ENCODE peak calls at places on chromosome 6, in seven cellular contexts. D is CD8-positive, alpha-beta T cell; O is thoracic aorta; C is RWPE1; F is A549; L is tibial artery; A is epithelial cell of esophagus. T is an unnamed sample.

GRCh38 chr6:38161754-38162492 is 342.4 kb downstream of the ZFAND3 start:
- DNase-seq in D (no peak), O (no peak), C (no peak), F (no peak), L (no peak), A (no peak), T (no peak)

GRCh38 chr6:36364669-36365479 is 22.6 kb downstream of the ETV7 start:
- DNase-seq in D (no peak), O (no peak), C (no peak), F (no peak), L (no peak), A (peak), T (no peak)

GRCh38 chr6:99216959-99217358 is 132.5 kb downstream of the FAXC start:
- DNase-seq in D (no peak), O (no peak), C (no peak), F (no peak), L (no peak), A (no peak), T (no peak)

GRCh38 chr6:13425971-13426931 is 61.1 kb downstream of the GFOD1 start:
- DNase-seq in D (no peak), O (no peak), C (peak), F (no peak), L (peak), A (peak), T (no peak)

GRCh38 chr6:89244237-89244985 is 27.3 kb upstream of the GABRR1 start:
- DNase-seq in D (no peak), O (no peak), C (no peak), F (no peak), L (no peak), A (no peak), T (no peak)

GRCh38 chr6:28172006-28172405 is 30.3 kb downstream of the ZKSCAN8 start:
- DNase-seq in D (no peak), O (no peak), C (no peak), F (no peak), L (no peak), A (no peak), T (no peak)

GRCh38 chr6:155313602-155314091 is 637 bp downstream of the TFB1M start:
- DNase-seq in D (no peak), O (no peak), C (peak), F (peak), L (no peak), A (peak), T (no peak)

GRCh38 chr6:90183587-90184333 is 112.9 kb downstream of the BACH2 start:
- DNase-seq in D (no peak), O (no peak), C (no peak), F (no peak), L (no peak), A (no peak), T (no peak)

GRCh38 chr6:105359419-105360366 is 43.2 kb downstream of the PREP start:
- DNase-seq in D (no peak), O (no peak), C (peak), F (peak), L (no peak), A (peak), T (no peak)

GRCh38 chr6:8215631-8216030 is 113.3 kb upstream of the EEF1E1 start:
- DNase-seq in D (no peak), O (no peak), C (no peak), F (no peak), L (no peak), A (peak), T (no peak)

GRCh38 chr6:8219352-8219943 is 117.1 kb upstream of the EEF1E1 start:
- DNase-seq in D (peak), O (no peak), C (peak), F (peak), L (peak), A (peak), T (no peak)

GRCh38 chr6:8218861-8219260 is 116.5 kb upstream of the EEF1E1 start:
- DNase-seq in D (no peak), O (no peak), C (no peak), F (no peak), L (no peak), A (no peak), T (no peak)
- TF ChIP-seq CTCF in D (no peak), O (no peak), C (no peak), F (no peak), L (no peak), A (no peak), T (no peak)

DNA sequence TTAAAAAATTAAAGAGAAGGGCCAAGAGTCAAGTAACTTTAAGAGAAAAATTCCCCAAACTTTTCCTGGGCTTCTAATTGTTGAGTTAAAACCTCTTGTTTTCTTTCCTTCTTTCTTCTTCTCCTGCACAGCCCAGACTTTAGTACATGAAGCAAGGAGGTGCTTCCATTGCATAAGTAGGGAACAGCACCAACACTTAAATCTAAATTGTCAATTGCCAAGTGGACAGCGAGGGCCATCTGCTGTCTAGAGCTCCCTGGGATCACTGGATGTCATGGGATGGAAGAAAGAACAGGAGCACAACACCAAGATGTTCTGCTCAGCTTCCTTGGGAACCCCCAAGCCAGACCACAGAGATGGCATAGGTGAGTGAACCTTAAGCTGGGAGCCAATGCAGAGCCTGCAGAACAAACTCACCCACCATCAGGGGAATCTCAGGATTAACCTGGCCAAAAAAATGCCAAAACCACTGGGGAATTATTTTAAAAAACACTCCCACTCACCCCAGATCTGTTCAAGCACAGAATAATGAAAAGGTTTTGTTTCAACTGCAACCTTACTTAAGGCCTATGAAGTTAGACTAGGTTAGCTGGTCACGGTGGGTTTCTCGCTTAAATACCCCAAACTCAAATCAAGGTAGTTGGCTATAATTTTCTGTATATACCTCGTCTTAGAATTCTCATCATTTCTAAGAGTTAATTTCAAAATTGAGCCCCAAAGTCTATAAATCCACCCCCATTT is 67.8 kb downstream of the TNFRSF21 start:
- DNase-seq in D (no peak), O (no peak), C (no peak), F (no peak), L (no peak), A (no peak), T (peak)
- TF ChIP-seq CTCF in D (no peak), O (no peak), C (no peak), F (no peak), L (no peak), A (no peak), T (no peak)

DNA sequence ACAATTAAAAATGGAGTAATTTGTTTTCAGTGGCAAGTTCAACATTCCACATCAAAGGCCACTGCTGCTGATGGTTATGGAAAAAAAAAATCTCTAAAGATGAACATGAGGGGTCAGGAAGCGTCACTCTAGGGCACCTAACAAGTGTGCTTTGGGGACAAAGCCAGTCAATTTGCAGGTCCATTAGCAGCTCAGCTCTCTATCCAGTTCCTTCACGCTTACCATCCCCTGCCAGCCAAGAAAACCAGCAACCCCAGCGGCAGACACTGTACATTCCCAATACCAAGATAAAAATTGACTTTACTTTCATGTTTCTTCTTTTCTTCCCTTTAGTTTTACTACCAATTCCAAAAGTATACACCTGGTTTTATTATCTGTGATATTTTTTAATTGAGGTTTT is 10.1 kb downstream of the RFX6 start:
- DNase-seq in D (no peak), O (no peak), C (no peak), F (no peak), L (no peak), A (no peak), T (no peak)
- TF ChIP-seq CTCF in D (no peak), O (no peak), C (no peak), F (no peak), L (no peak), A (no peak), T (no peak)

GRCh38 chr6:138692978-138693909 is 80.3 kb upstream of the CCDC28A start:
- DNase-seq in D (peak), O (no peak), C (peak), F (peak), L (peak), A (peak), T (no peak)
- TF ChIP-seq CTCF in D (no peak), O (no peak), C (peak), F (peak), L (no peak), A (peak), T (no peak)